ENCODE peak calls at places on chromosomes 4 and X, in six cellular contexts. Q is body of pancreas; P is lung microvascular endothelial cell; R is SW480; L is stimulated activated CD4-positive, alpha-beta T cell treated with anti-CD3 and anti-CD28 coated beads, TNF-alpha, amount 100 ng/mL, for 48 hours; G is iPS DF 6.9. W is an unnamed sample.

GRCh38 chrX:69968956-69969355 is 80.8 kb downstream of the AWAT2 start:
- DNase-seq in Q (peak; percentile 9), P (peak; percentile 5), R (no peak), L (no peak), G (no peak), W (peak; percentile 32)

GRCh38 chr4:168218663-168219062 is 99.9 kb downstream of the DDX60 start:
- DNase-seq in Q (no peak), P (no peak), R (no peak), L (no peak), G (no peak), W (no peak)

GRCh38 chrX:9562851-9563250 is 98.0 kb downstream of the TBL1X start:
- DNase-seq in Q (no peak), P (no peak), R (peak; percentile 70), L (no peak), G (no peak), W (no peak)

GRCh38 chr4:182286035-182286434 is 42.8 kb downstream of the TENM3 start:
- DNase-seq in Q (no peak), P (no peak), R (no peak), L (no peak), G (no peak), W (no peak)

GRCh38 chr4:84403656-84404055 is 95.4 kb downstream of the NKX6-1 start:
- DNase-seq in Q (no peak), P (no peak), R (peak; percentile 76), L (no peak), G (no peak), W (no peak)

GRCh38 chr4:20445933-20446723 is 194.4 kb downstream of the SLIT2 start:
- DNase-seq in Q (no peak), P (no peak), R (no peak), L (no peak), G (no peak), W (no peak)

GRCh38 chrX:25049347-25049746 is 33.6 kb upstream of the ARX start:
- DNase-seq in Q (no peak), P (no peak), R (no peak), L (no peak), G (no peak), W (peak; percentile 6)

GRCh38 chr4:80094191-80094590 is 21.2 kb upstream of the ANTXR2 start:
- DNase-seq in Q (no peak), P (no peak), R (no peak), L (no peak), G (no peak), W (no peak)

GRCh38 chrX:119288890-119289393 is 52.9 kb downstream of the PGRMC1 start:
- DNase-seq in Q (no peak), P (no peak), R (no peak), L (no peak), G (no peak), W (no peak)

GRCh38 chr4:128517739-128518510 is 230.3 kb upstream of the PGRMC2 start:
- DNase-seq in Q (peak; percentile 26), P (peak; percentile 94), R (peak; percentile 75), L (no peak), G (no peak), W (peak; percentile 93)

GRCh38 chr4:119209077-119209476 is 3.4 kb upstream of the USP53 start:
- DNase-seq in Q (no peak), P (no peak), R (peak; percentile 77), L (peak; percentile 44), G (no peak), W (peak; percentile 98)

GRCh38 chr4:169160825-169161224 is 109.9 kb downstream of the SH3RF1 start:
- DNase-seq in Q (no peak), P (no peak), R (no peak), L (no peak), G (no peak), W (no peak)

GRCh38 chr4:43352859-43353258 is 460.3 kb downstream of the GRXCR1 start:
- DNase-seq in Q (no peak), P (no peak), R (no peak), L (no peak), G (no peak), W (no peak)

GRCh38 chr4:7845493-7846124 is 94.1 kb downstream of the AFAP1 start:
- DNase-seq in Q (no peak), P (no peak), R (no peak), L (no peak), G (no peak), W (no peak)

GRCh38 chr4:6087669-6088068 is 69.4 kb upstream of the C4orf50 start:
- DNase-seq in Q (peak; percentile 40), P (peak; percentile 86), R (peak; percentile 48), L (no peak), G (peak; percentile 55), W (no peak)

GRCh38 chr4:126956192-126956897 is 676.4 kb upstream of the INTU start:
- DNase-seq in Q (no peak), P (no peak), R (no peak), L (no peak), G (no peak), W (no peak)

GRCh38 chr4:123477804-123478209 is 81.2 kb downstream of the SPRY1 start:
- DNase-seq in Q (no peak), P (peak; percentile 17), R (peak; percentile 14), L (peak; percentile 7), G (no peak), W (no peak)

GRCh38 chr4:39786838-39787237 is 88.9 kb downstream of the UBE2K start:
- DNase-seq in Q (no peak), P (no peak), R (no peak), L (no peak), G (no peak), W (no peak)

GRCh38 chr4:87896020-87896621 is 63.4 kb downstream of the MEPE start:
- DNase-seq in Q (no peak), P (no peak), R (peak; percentile 30), L (no peak), G (no peak), W (peak; percentile 98)

GRCh38 chrX:9604111-9604907 is 139.5 kb downstream of the TBL1X start:
- DNase-seq in Q (peak; percentile 22), P (no peak), R (no peak), L (no peak), G (no peak), W (no peak)

GRCh38 chr4:80767944-80768343 is 262.6 kb upstream of the BMP3 start:
- DNase-seq in Q (no peak), P (no peak), R (no peak), L (no peak), G (no peak), W (no peak)

GRCh38 chr4:105145059-105145912 is 1.4 kb upstream of the TET2 start:
- DNase-seq in Q (no peak), P (no peak), R (peak; percentile 56), L (no peak), G (no peak), W (no peak)

GRCh38 chr4:53061467-53061866 is 199.3 kb downstream of the RASL11B start:
- DNase-seq in Q (no peak), P (no peak), R (no peak), L (no peak), G (no peak), W (no peak)

GRCh38 chrX:132592880-132593279 is 104.0 kb upstream of the MBNL3 start:
- DNase-seq in Q (no peak), P (peak; percentile 8), R (peak; percentile 12), L (no peak), G (no peak), W (peak; percentile 32)

GRCh38 chrX:43969504-43970501 is 3.4 kb downstream of the NDP start:
- DNase-seq in Q (no peak), P (peak; percentile 55), R (peak; percentile 80), L (no peak), G (no peak), W (no peak)

GRCh38 chr4:87270144-87270543 is 49.7 kb upstream of the KLHL8 start:
- DNase-seq in Q (peak; percentile 42), P (peak; percentile 47), R (peak; percentile 30), L (no peak), G (peak; percentile 5), W (peak; percentile 91)

GRCh38 chrX:40150503-40150902 is 52.7 kb upstream of the BCOR start:
- DNase-seq in Q (no peak), P (no peak), R (no peak), L (no peak), G (no peak), W (no peak)